ENCODE peak calls at places on chromosomes 3 and 15, in six cellular contexts. V, A, U, C, O and D are unnamed samples.

GRCh38 chr15:63985221-63986184 is 60.8 kb downstream of the DAPK2 start:
- DNase-seq in V (peak), A (no peak), U (no peak), C (no peak), O (no peak), D (no peak)

GRCh38 chr15:101596633-101597032 is 55.5 kb downstream of the TM2D3 start:
- DNase-seq in V (no peak), A (no peak), U (no peak), C (no peak), O (no peak), D (no peak)

GRCh38 chr3:106302451-106303221 is 433.8 kb upstream of the CBLB start:
- DNase-seq in V (no peak), A (no peak), U (no peak), C (peak), O (peak), D (no peak)

GRCh38 chr3:73437828-73438227 is 186.9 kb downstream of the PDZRN3 start:
- DNase-seq in V (peak), A (no peak), U (no peak), C (no peak), O (no peak), D (no peak)

GRCh38 chr3:182760576-182761164 is 32.6 kb upstream of the ATP11B start:
- DNase-seq in V (no peak), A (no peak), U (no peak), C (no peak), O (peak), D (no peak)

GRCh38 chr3:150639262-150639661 is 36.1 kb downstream of the SELENOT start:
- DNase-seq in V (peak), A (no peak), U (no peak), C (no peak), O (no peak), D (no peak)

GRCh38 chr3:188948658-188949400 is 222.9 kb upstream of the TPRG1 start:
- DNase-seq in V (peak), A (no peak), U (no peak), C (no peak), O (peak), D (peak)

GRCh38 chr3:13884851-13885703 is 5.2 kb upstream of the WNT7A start:
- DNase-seq in V (no peak), A (peak), U (peak), C (peak), O (peak), D (peak)

GRCh38 chr3:4394048-4394447 is 73.0 kb downstream of the SUMF1 start:
- DNase-seq in V (no peak), A (no peak), U (no peak), C (no peak), O (no peak), D (no peak)

GRCh38 chr3:131306242-131306641 is 75.3 kb upstream of the NUDT16 start:
- DNase-seq in V (no peak), A (no peak), U (no peak), C (no peak), O (no peak), D (no peak)

GRCh38 chr3:154956815-154957214 is 123.3 kb upstream of the MME start:
- DNase-seq in V (no peak), A (no peak), U (no peak), C (no peak), O (no peak), D (no peak)

GRCh38 chr15:81813215-81813614 is 232.6 kb downstream of the MEX3B start:
- DNase-seq in V (no peak), A (peak), U (peak), C (no peak), O (peak), D (peak)

GRCh38 chr3:56288258-56288657 is 180.0 kb downstream of the ERC2 start:
- DNase-seq in V (no peak), A (peak), U (no peak), C (no peak), O (no peak), D (no peak)

GRCh38 chr3:187016639-187017345 is 86.5 kb downstream of the ST6GAL1 start:
- DNase-seq in V (peak), A (no peak), U (no peak), C (peak), O (peak), D (no peak)

GRCh38 chr15:70504305-70504951 is 258.9 kb downstream of the UACA start:
- DNase-seq in V (peak), A (no peak), U (no peak), C (peak), O (no peak), D (no peak)

GRCh38 chr3:11159421-11159904 is 5.2 kb downstream of the HRH1 start:
- DNase-seq in V (peak), A (peak), U (no peak), C (no peak), O (peak), D (no peak)

GRCh38 chr3:160478338-160478737 is 28.8 kb upstream of the TRIM59 start:
- DNase-seq in V (peak), A (no peak), U (no peak), C (no peak), O (peak), D (no peak)

GRCh38 chr3:12286927-12287726 is 1.7 kb upstream of the PPARG start:
- DNase-seq in V (peak), A (peak), U (peak), C (no peak), O (peak), D (no peak)
- H2AFZ ChIP-seq in V (peak), A (peak), U (no peak), C (no peak), O (peak), D (peak)

GRCh38 chr15:83734487-83734886 is 80.6 kb downstream of the ADAMTSL3 start:
- DNase-seq in V (peak), A (peak), U (peak), C (no peak), O (no peak), D (peak)

GRCh38 chr15:83733206-83733605 is 79.3 kb downstream of the ADAMTSL3 start:
- DNase-seq in V (peak), A (peak), U (no peak), C (no peak), O (no peak), D (peak)

GRCh38 chr15:83732770-83733169 is 78.8 kb downstream of the ADAMTSL3 start:
- DNase-seq in V (no peak), A (no peak), U (no peak), C (no peak), O (no peak), D (peak)

GRCh38 chr15:83733691-83734090 is 79.8 kb downstream of the ADAMTSL3 start:
- DNase-seq in V (no peak), A (no peak), U (no peak), C (no peak), O (no peak), D (no peak)

GRCh38 chr15:83732196-83732595 is 78.3 kb downstream of the ADAMTSL3 start:
- DNase-seq in V (no peak), A (no peak), U (no peak), C (no peak), O (no peak), D (no peak)
- TF ChIP-seq EZH2phosphoT487 in V (no peak), A (no peak), U (no peak), C (no peak), O (no peak), D (no peak)

DNA sequence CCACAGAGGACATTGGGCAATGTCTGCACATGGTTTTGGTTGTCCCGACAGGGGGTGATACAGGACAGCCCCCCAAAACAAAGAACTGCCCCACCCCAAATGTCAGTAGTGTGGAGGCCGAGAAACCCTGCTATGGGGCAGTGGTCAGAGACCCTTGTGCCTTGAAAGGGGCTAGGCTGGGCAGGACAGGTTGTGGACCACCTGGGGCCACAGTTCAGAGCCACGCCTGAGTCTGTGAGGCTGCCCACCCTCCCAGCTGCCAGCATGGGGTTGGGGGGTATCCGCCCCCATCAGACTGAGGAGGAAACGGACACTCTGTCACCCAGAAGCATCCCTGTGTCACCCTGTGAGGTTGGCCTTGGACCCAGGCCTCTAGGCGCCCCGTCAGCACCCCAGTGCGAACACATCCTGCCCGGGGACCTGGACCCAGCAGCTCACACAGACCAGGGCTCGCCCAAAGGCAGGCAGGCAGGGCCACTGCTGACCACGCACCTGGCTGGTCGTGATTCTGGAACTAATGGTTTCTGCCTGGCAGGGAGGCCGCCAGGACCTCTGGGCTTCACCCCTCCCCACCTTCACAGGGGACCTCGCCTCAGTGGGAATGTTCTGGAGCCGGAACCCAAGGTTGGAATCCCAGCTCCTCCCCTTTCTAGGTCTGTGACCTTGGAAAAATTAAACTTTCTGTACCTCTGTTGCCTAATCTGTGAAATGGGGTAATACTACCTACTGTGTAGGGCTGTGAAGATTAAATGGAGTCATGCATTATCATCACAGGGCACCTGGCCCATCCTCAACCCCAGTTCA is 1.4 kb downstream of the SLC41A3 start:
- DNase-seq in V (no peak), A (no peak), U (no peak), C (no peak), O (no peak), D (no peak)
- H2AFZ ChIP-seq in V (peak), A (no peak), U (no peak), C (peak), O (no peak), D (no peak)

DNA sequence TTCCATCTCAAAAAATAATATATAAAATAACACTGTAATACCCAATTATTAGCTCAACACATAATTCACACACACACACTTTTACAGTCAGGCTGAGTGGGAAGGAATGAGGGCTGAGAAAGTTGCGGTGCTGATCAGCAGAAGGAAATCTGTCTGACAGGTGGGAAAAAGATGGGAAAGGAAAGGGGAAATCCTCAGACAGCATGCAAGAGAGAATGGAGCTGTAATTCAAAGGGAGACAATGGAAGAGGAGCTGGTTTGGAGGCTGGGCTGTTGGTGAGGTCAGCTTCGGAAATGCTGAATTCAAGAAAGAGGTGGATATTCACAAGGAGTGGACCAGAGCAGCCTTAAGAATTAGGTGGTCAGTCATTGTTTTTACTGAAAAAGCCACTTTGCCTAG is 121.6 kb upstream of the LMOD3 start:
- DNase-seq in V (no peak), A (peak), U (peak), C (no peak), O (no peak), D (no peak)
- TF ChIP-seq EZH2phosphoT487 in V (no peak), A (no peak), U (no peak), C (no peak), O (no peak), D (no peak)

DNA sequence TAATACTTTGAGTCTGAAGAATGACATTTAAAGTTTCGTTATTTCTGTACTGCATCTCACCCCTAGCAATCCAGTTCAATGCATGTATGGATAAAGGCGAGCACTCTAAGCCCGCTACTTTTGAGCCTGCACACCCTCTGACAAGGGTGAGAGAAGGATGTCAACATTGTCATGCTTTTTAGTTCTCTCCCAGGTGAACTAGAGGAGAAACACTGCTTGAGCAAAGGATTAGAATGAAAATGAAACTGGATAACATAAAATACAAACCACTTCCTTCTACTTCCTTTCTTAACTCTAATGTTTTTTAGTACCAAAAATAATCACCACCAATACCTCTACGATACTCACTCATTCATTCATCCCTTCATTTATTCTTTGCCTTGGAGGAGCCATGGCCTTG is 588.7 kb upstream of the NR2F2 start:
- DNase-seq in V (no peak), A (no peak), U (no peak), C (no peak), O (no peak), D (no peak)
- H2AFZ ChIP-seq in V (peak), A (no peak), U (no peak), C (no peak), O (no peak), D (no peak)

GRCh38 chr15:39272901-39273300 is 308.0 kb upstream of the THBS1 start:
- DNase-seq in V (no peak), A (no peak), U (no peak), C (no peak), O (no peak), D (no peak)

GRCh38 chr15:39269352-39269751 is 311.5 kb upstream of the THBS1 start:
- DNase-seq in V (no peak), A (no peak), U (no peak), C (no peak), O (no peak), D (no peak)

GRCh38 chr15:39270976-39271375 is 309.9 kb upstream of the THBS1 start:
- DNase-seq in V (peak), A (no peak), U (no peak), C (no peak), O (no peak), D (no peak)

GRCh38 chr15:39269821-39270220 is 311.1 kb upstream of the THBS1 start:
- DNase-seq in V (no peak), A (no peak), U (no peak), C (no peak), O (peak), D (no peak)

GRCh38 chr15:39270221-39270835 is 310.6 kb upstream of the THBS1 start:
- DNase-seq in V (peak), A (no peak), U (no peak), C (no peak), O (no peak), D (no peak)
- TF ChIP-seq EZH2phosphoT487 in V (no peak), A (no peak), U (no peak), C (no peak), O (no peak), D (no peak)